ENCODE peak calls at places on chromosomes 5 and 9, in nine cellular contexts. B is GM04503; R is NCI-H1105; K is NCI-H1694 treated with DMSO at 0.1 percent for 48 hours; Z is stimulated activated CD8-positive, alpha-beta memory T cell treated with anti-CD3 and anti-CD28 coated beads, Interleukin-15, amount 100 ng/mL, for 4 hours; T is HL-60; Y is dermis microvascular lymphatic vessel endothelial cell; W is left lung; S is NCI-H748 treated with DMSO at 0.1 percent for 48 hours. M is an unnamed sample.

GRCh38 chr9:110669439-110669838 is 848 bp downstream of the MUSK start:
- DNase-seq in S (no peak), Z (no peak), Y (no peak), K (no peak), T (no peak), B (no peak), R (no peak), W (no peak), M (no peak)

GRCh38 chr9:134303601-134304000 is 22.7 kb upstream of the RXRA start:
- DNase-seq in Y (no peak), W (no peak), Z (no peak), B (no peak), S (no peak), R (no peak), T (no peak), K (no peak), M (no peak)

GRCh38 chr9:123360161-123361085 is 4.4 kb downstream of the CRB2 start:
- DNase-seq in K (no peak), Y (no peak), B (no peak), W (peak; percentile 47), R (no peak), Z (no peak), T (no peak), S (no peak), M (peak; percentile 99)

GRCh38 chr5:61809651-61810050 is 477.6 kb downstream of the ZSWIM6 start:
- DNase-seq in K (peak; percentile 19), Z (no peak), T (no peak), S (no peak), W (no peak), R (peak; percentile 61), Y (no peak), B (no peak), M (no peak)

GRCh38 chr9:79371301-79371700 is 200.5 kb upstream of the TLE4 start:
- DNase-seq in B (no peak), Y (no peak), W (no peak), K (no peak), Z (no peak), R (no peak), T (no peak), S (no peak), M (no peak)

GRCh38 chr5:172903790-172904189 is 55.4 kb upstream of the RPL26L1 start:
- DNase-seq in R (no peak), W (no peak), T (no peak), S (no peak), Z (no peak), Y (peak; percentile 64), B (peak; percentile 70), K (no peak), M (no peak)

GRCh38 chr9:117092582-117092981 is 322.3 kb downstream of the ASTN2 start:
- DNase-seq in Y (no peak), W (no peak), T (no peak), K (no peak), Z (no peak), S (no peak), B (no peak), R (no peak), M (peak; percentile 67)

GRCh38 chr9:109411069-109411761 is 86.9 kb downstream of the PTPN3 start:
- DNase-seq in W (no peak), R (no peak), Y (no peak), S (no peak), B (no peak), T (no peak), K (no peak), Z (no peak), M (no peak)

GRCh38 chr5:949815-950560 is 57.3 kb downstream of the TRIP13 start:
- DNase-seq in S (peak; percentile 72), K (no peak), T (no peak), W (no peak), Y (no peak), R (no peak), B (no peak), Z (no peak), M (no peak)